ENCODE peak calls at places on chromosome X, in five cellular contexts. U, D, W, R and Z are unnamed samples.
A peak's percentile ranks its signal among the peaks of the same experiment; 100 is the strongest.

GRCh38 chrX:110257889-110258288 is 60.0 kb downstream of the AMMECR1 start:
- DNase-seq in W (no peak), U (no peak), D (no peak), R (no peak), Z (no peak)

GRCh38 chrX:101478366-101478765 is 6.9 kb upstream of the ARMCX4 start:
- DNase-seq in W (no peak), D (no peak), U (no peak), R (no peak), Z (no peak)

GRCh38 chrX:255923-256331 is 25.3 kb upstream of the PLCXD1 start:
- DNase-seq in R (no peak), D (no peak), W (no peak), U (no peak), Z (peak; percentile 22)

GRCh38 chrX:46849933-46850332 is 13.1 kb downstream of the RP2 start:
- DNase-seq in D (no peak), R (no peak), W (no peak), U (no peak), Z (no peak)

GRCh38 chrX:18617351-18617750 is 54.6 kb downstream of the RS1 start:
- DNase-seq in U (peak; percentile 35), D (peak; percentile 82), R (peak; percentile 6), W (peak; percentile 89), Z (no peak)

GRCh38 chrX:143634701-143635442 is 1.0 kb downstream of the SLITRK4 start:
- DNase-seq in U (no peak), D (no peak), W (peak; percentile 22), R (peak; percentile 58), Z (no peak)

GRCh38 chrX:45710081-45710801 is 509.6 kb upstream of the DIPK2B start:
- DNase-seq in W (peak; percentile 96), D (no peak), U (peak; percentile 95), R (no peak), Z (peak; percentile 84)

GRCh38 chrX:20221902-20222301 is 44.8 kb downstream of the RPS6KA3 start:
- DNase-seq in W (peak; percentile 47), D (peak; percentile 89), R (no peak), U (no peak), Z (no peak)

GRCh38 chrX:111259559-111259958 is 10.7 kb downstream of the CAPN6 start:
- DNase-seq in D (no peak), U (no peak), R (no peak), W (no peak), Z (no peak)

GRCh38 chrX:41722816-41723215 is 1.2 kb upstream of the GPR82 start:
- DNase-seq in D (no peak), U (no peak), W (no peak), R (no peak), Z (no peak)

GRCh38 chrX:21993265-21993664 is 38.9 kb upstream of the PHEX start:
- DNase-seq in U (no peak), W (no peak), R (no peak), D (no peak), Z (no peak)

GRCh38 chrX:23890933-23891332 is 16.8 kb downstream of the APOO start:
- DNase-seq in D (no peak), U (no peak), W (no peak), R (no peak), Z (no peak)

GRCh38 chrX:109299091-109299490 is 182.8 kb downstream of the GUCY2F start:
- DNase-seq in D (no peak), U (no peak), W (no peak), R (peak; percentile 25), Z (no peak)

GRCh38 chrX:121479406-121479805 is 432.0 kb downstream of the GLUD2 start:
- DNase-seq in W (no peak), D (no peak), R (peak; percentile 12), U (no peak), Z (no peak)

GRCh38 chrX:110402091-110402854 is 43.6 kb downstream of the RTL9 start:
- DNase-seq in R (no peak), D (no peak), U (no peak), W (peak; percentile 83), Z (no peak)

GRCh38 chrX:109847257-109848187 is 114.5 kb upstream of the ACSL4 start:
- DNase-seq in D (peak; percentile 42), R (no peak), W (peak; percentile 77), U (peak; percentile 38), Z (no peak)

GRCh38 chrX:47420967-47421366 is 50.6 kb downstream of the ZNF157 start:
- DNase-seq in W (no peak), U (no peak), R (no peak), D (no peak), Z (no peak)

GRCh38 chrX:10106801-10107200 is 50.0 kb upstream of the CLCN4 start:
- DNase-seq in U (no peak), R (no peak), D (no peak), W (no peak), Z (no peak)

GRCh38 chrX:150282953-150283352 is 80.2 kb upstream of the MAMLD1 start:
- DNase-seq in D (no peak), U (no peak), W (no peak), R (no peak), Z (no peak)

GRCh38 chrX:23845316-23845932 is 62.3 kb downstream of the APOO start:
- DNase-seq in U (no peak), D (peak; percentile 64), R (no peak), W (no peak), Z (no peak)

GRCh38 chrX:153684447-153685178 is 3.1 kb upstream of the SLC6A8 start:
- DNase-seq in U (no peak), R (peak; percentile 94), D (peak; percentile 43), W (no peak), Z (peak; percentile 46)

GRCh38 chrX:109889289-109890006 is 113.5 kb upstream of the TMEM164 start:
- DNase-seq in D (peak; percentile 21), R (peak; percentile 29), W (peak; percentile 25), U (no peak), Z (no peak)

GRCh38 chrX:150693782-150694574 is 782 bp downstream of the MTMR1 start:
- DNase-seq in W (peak; percentile 91), D (peak; percentile 30), U (peak; percentile 75), R (peak; percentile 52), Z (peak; percentile 85)

GRCh38 chrX:93259029-93259428 is 414.3 kb downstream of the NAP1L3 start:
- DNase-seq in U (no peak), D (no peak), R (no peak), W (no peak), Z (no peak)

GRCh38 chrX:141989134-141989533 is 85.4 kb downstream of the MAGEC1 start:
- DNase-seq in W (peak; percentile 63), R (no peak), U (no peak), D (no peak), Z (no peak)

GRCh38 chrX:97026406-97026805 is 142.7 kb downstream of the RPA4 start:
- DNase-seq in U (no peak), R (peak; percentile 72), D (no peak), W (peak; percentile 23), Z (peak; percentile 9)

GRCh38 chrX:99301990-99302389 is 1108.1 kb downstream of the PCDH19 start:
- DNase-seq in W (peak; percentile 18), D (peak; percentile 5), R (peak; percentile 71), U (no peak), Z (no peak)

GRCh38 chrX:9337056-9337455 is 127.8 kb upstream of the TBL1X start:
- DNase-seq in D (no peak), U (no peak), W (no peak), R (no peak), Z (no peak)

GRCh38 chrX:48938721-48939416 is 18.5 kb downstream of the OTUD5 start:
- DNase-seq in U (no peak), R (no peak), D (no peak), W (no peak), Z (no peak)

GRCh38 chrX:1172496-1172895 is 40.0 kb downstream of the CRLF2 start:
- DNase-seq in D (no peak), W (no peak), R (no peak), U (no peak), Z (no peak)

GRCh38 chrX:17022205-17022604 is 75.7 kb downstream of the REPS2 start:
- DNase-seq in D (no peak), R (no peak), U (no peak), W (no peak), Z (no peak)

GRCh38 chrX:105515561-105515960 is 295.1 kb upstream of the TEX13A start:
- DNase-seq in D (no peak), W (peak; percentile 32), R (no peak), U (no peak), Z (no peak)

GRCh38 chrX:17390325-17390992 is 15.5 kb downstream of the NHS start:
- DNase-seq in D (no peak), W (no peak), U (no peak), R (no peak), Z (no peak)

GRCh38 chrX:48798318-48798717 is 3.5 kb upstream of the HDAC6 start:
- DNase-seq in W (no peak), D (no peak), R (no peak), U (no peak), Z (no peak)

GRCh38 chrX:136780738-136781137 is at the start of gene ARHGEF6:
- DNase-seq in R (no peak), W (peak; percentile 21), U (no peak), D (no peak), Z (no peak)

GRCh38 chrX:40072246-40072645 is 25.5 kb downstream of the BCOR start:
- DNase-seq in D (no peak), W (no peak), U (no peak), R (no peak), Z (no peak)

GRCh38 chrX:40076750-40077149 is 21.0 kb downstream of the BCOR start:
- DNase-seq in R (no peak), W (no peak), U (no peak), D (no peak), Z (peak; percentile 87)

GRCh38 chrX:40073439-40074054 is 24.2 kb downstream of the BCOR start:
- DNase-seq in D (no peak), W (no peak), R (no peak), U (no peak), Z (no peak)

GRCh38 chrX:40074959-40075332 is 22.8 kb downstream of the BCOR start:
- DNase-seq in U (no peak), W (no peak), R (no peak), D (no peak), Z (no peak)

GRCh38 chrX:40074080-40074958 is 23.4 kb downstream of the BCOR start:
- DNase-seq in W (no peak), R (no peak), D (no peak), U (no peak), Z (no peak)
- H4K20me1 ChIP-seq in W (peaks cover 3% of the 10 kb centered on the region), R (peaks cover 56% of the 10 kb centered on the region), D (peaks cover 4% of the 10 kb centered on the region), U (no peaks in the 10 kb centered on the region), Z (peaks cover 22% of the 10 kb centered on the region)

DNA sequence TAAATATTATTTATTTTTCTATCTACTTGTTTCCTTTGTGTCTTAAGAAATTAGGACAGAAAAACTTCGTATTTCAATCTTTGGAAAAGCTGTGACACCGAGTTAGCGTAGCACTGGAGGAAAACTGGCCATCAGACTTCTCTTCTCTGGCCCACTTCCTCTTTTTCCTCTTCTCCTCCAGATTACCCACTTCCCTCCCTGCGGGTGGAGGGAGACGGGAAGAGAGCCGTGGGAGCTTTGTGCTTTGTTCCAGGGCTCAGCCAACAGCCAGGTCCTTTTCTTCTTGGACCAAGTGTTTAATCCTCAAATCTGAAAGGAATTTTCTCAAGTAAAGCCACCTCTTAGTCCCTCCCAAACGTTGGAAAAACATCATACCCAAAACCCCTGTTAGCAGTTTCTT is 29.7 kb downstream of the OFD1 start:
- DNase-seq in D (no peak), R (peak; percentile 52), W (no peak), U (no peak), Z (no peak)
- TF ChIP-seq CTCF in D (no peak), R (no peak), W (no peak), U (no peak), Z (no peak)

GRCh38 chrX:3712080-3712869 is 1.2 kb downstream of the PRKX start:
- DNase-seq in U (no peak), R (peak; percentile 12), D (no peak), W (peak; percentile 20), Z (peak; percentile 76)
- H4K20me1 ChIP-seq in U (no peaks in the 10 kb centered on the region), R (peaks cover 15% of the 10 kb centered on the region), D (no peaks in the 10 kb centered on the region), W (no peaks in the 10 kb centered on the region), Z (no peaks in the 10 kb centered on the region)

GRCh38 chrX:147737690-147738089 is 174.0 kb upstream of the FMR1 start:
- DNase-seq in W (no peak), U (no peak), D (no peak), R (no peak), Z (peak; percentile 35)
- TF ChIP-seq CTCF in W (no peak), U (no peak), D (no peak), R (no peak), Z (no peak)